ENCODE peak calls at places on chromosomes 12 and 14, in eight cellular contexts. Y, N, F, R, X, B, K and Q are unnamed samples.

GRCh38 chr14:100674897-100675618 is 51.6 kb upstream of the DLK1 start:
- DNase-seq in Y (no peak), F (no peak), R (no peak), X (no peak), B (no peak), K (no peak), N (no peak), Q (no peak)

GRCh38 chr12:3278681-3279414 is 201.7 kb downstream of the TSPAN9 start:
- DNase-seq in X (no peak), F (no peak), N (peak; percentile 16), R (no peak), B (no peak), K (no peak), Y (no peak), Q (no peak)

GRCh38 chr12:30047499-30048262 is 263.9 kb upstream of the TMTC1 start:
- DNase-seq in N (peak; percentile 34), F (peak; percentile 45), K (no peak), B (no peak), R (no peak), X (peak; percentile 13), Y (peak; percentile 69), Q (no peak)

GRCh38 chr12:89352492-89353187 is at the start of gene DUSP6:
- DNase-seq in B (peak; percentile 96), N (peak; percentile 99), R (peak; percentile 68), K (peak; percentile 86), X (peak; percentile 97), Y (peak; percentile 99), F (peak; percentile 99), Q (peak; percentile 99)

GRCh38 chr14:103696027-103696402 is 19.2 kb downstream of the XRCC3 start:
- DNase-seq in N (no peak), R (no peak), X (no peak), Y (no peak), B (peak; percentile 46), F (no peak), K (no peak), Q (no peak)

GRCh38 chr14:20680843-20681347 is 3.5 kb upstream of the RNASE4 start:
- DNase-seq in R (no peak), F (no peak), Y (no peak), K (no peak), X (no peak), N (no peak), B (no peak), Q (no peak)

GRCh38 chr12:52074006-52074405 is 4.2 kb downstream of the ATG101 start:
- DNase-seq in R (no peak), Y (no peak), N (peak; percentile 88), F (peak; percentile 73), K (peak; percentile 73), X (no peak), B (no peak), Q (peak; percentile 93)

GRCh38 chr14:102126807-102127455 is 12.8 kb upstream of the WDR20 start:
- DNase-seq in F (no peak), B (no peak), X (no peak), N (no peak), K (no peak), Y (no peak), R (no peak), Q (no peak)

GRCh38 chr12:93740721-93741120 is 63.5 kb downstream of the CRADD start:
- DNase-seq in K (no peak), X (no peak), Y (no peak), R (no peak), N (no peak), B (no peak), F (peak; percentile 25), Q (no peak)

GRCh38 chr12:52358575-52359350 is 8.5 kb downstream of the KRT85 start:
- DNase-seq in Y (no peak), X (no peak), F (no peak), K (no peak), B (peak; percentile 2), N (peak; percentile 42), R (no peak), Q (no peak)

GRCh38 chr12:86801439-86801838 is 545.2 kb upstream of the MGAT4C start:
- DNase-seq in R (no peak), B (no peak), K (no peak), N (no peak), X (no peak), Y (no peak), F (no peak), Q (no peak)

GRCh38 chr14:30998100-30998706 is 27.2 kb upstream of the AP4S1 start:
- DNase-seq in F (no peak), Y (no peak), K (no peak), R (no peak), B (no peak), X (no peak), N (no peak), Q (no peak)

GRCh38 chr14:94423465-94424056 is 29.0 kb downstream of the SERPINA11 start:
- DNase-seq in B (peak; percentile 77), N (peak; percentile 75), X (peak; percentile 87), R (peak; percentile 24), Y (peak; percentile 62), K (peak; percentile 33), F (peak; percentile 79), Q (peak; percentile 72)

GRCh38 chr12:94650143-94651056 is at the start of gene TMCC3:
- DNase-seq in X (peak; percentile 70), K (no peak), R (no peak), B (peak; percentile 47), N (peak; percentile 9), Y (peak; percentile 76), F (peak; percentile 50), Q (no peak)

GRCh38 chr12:46786774-46787173 is 39.0 kb downstream of the SLC38A4 start:
- DNase-seq in X (no peak), N (peak; percentile 86), F (peak; percentile 31), K (no peak), B (no peak), Y (peak; percentile 41), R (no peak), Q (no peak)

GRCh38 chr14:71362920-71363584 is 455.8 kb downstream of the PCNX1 start:
- DNase-seq in K (no peak), N (peak; percentile 74), B (no peak), R (no peak), Y (no peak), F (peak; percentile 88), X (no peak), Q (peak; percentile 75)

GRCh38 chr12:42284157-42284556 is 41.7 kb downstream of the ZCRB1 start:
- DNase-seq in R (no peak), B (no peak), F (no peak), Y (no peak), X (no peak), N (no peak), K (no peak), Q (peak; percentile 70)

GRCh38 chr12:19605720-19606119 is 166.4 kb downstream of the AEBP2 start:
- DNase-seq in K (no peak), R (no peak), X (no peak), Y (no peak), B (no peak), N (no peak), F (no peak), Q (no peak)

GRCh38 chr12:54005853-54006699 is 2.7 kb upstream of the HOXC8 start:
- DNase-seq in Y (peak; percentile 75), F (peak; percentile 81), X (peak; percentile 94), N (peak; percentile 77), B (peak; percentile 69), K (peak; percentile 21), R (peak; percentile 84), Q (peak; percentile 50)

GRCh38 chr12:12323606-12324005 is 26.4 kb downstream of the MANSC1 start:
- DNase-seq in F (no peak), R (no peak), N (peak; percentile 75), X (no peak), B (no peak), Y (no peak), K (no peak), Q (no peak)

GRCh38 chr12:121090576-121091125 is 42.0 kb upstream of the P2RX7 start:
- DNase-seq in K (no peak), X (peak; percentile 30), B (no peak), Y (no peak), N (no peak), R (no peak), F (no peak), Q (no peak)